ENCODE peak calls at places on chromosome X, in eight cellular contexts. One of them, this sample, is unnamed.
A peak's percentile ranks its signal among the peaks of the same experiment; 100 is the strongest.

GRCh38 chrX:29762006-29762405 is 453.4 kb upstream of the MAGEB2 start:
- DNase-seq in kidney glomerular epithelial cell: no peak
- DNase-seq in stimulated activated naive CD4-positive, alpha-beta T cell: no peak
- DNase-seq in iris pigment epithelial cell: no peak
- DNase-seq in COR-L47: no peak
- DNase-seq in pons: peak; percentile 77
- DNase-seq in left kidney: no peak
- DNase-seq in Ammon's horn: peak; percentile 8
- DNase-seq in this sample: no peak

GRCh38 chrX:9845574-9845948 is 59.3 kb downstream of the SHROOM2 start:
- DNase-seq in COR-L47: no peak
- DNase-seq in Ammon's horn: no peak
- DNase-seq in left kidney: peak; percentile 47
- DNase-seq in stimulated activated naive CD4-positive, alpha-beta T cell: no peak
- DNase-seq in pons: no peak
- DNase-seq in iris pigment epithelial cell: peak; percentile 70
- DNase-seq in kidney glomerular epithelial cell: no peak
- DNase-seq in this sample: no peak

GRCh38 chrX:136115124-136115908 is 32.0 kb upstream of the FHL1 start:
- DNase-seq in stimulated activated naive CD4-positive, alpha-beta T cell: no peak
- DNase-seq in left kidney: no peak
- DNase-seq in COR-L47: no peak
- DNase-seq in iris pigment epithelial cell: peak; percentile 38
- DNase-seq in Ammon's horn: peak; percentile 2
- DNase-seq in kidney glomerular epithelial cell: no peak
- DNase-seq in pons: no peak
- DNase-seq in this sample: no peak

GRCh38 chrX:13533726-13534125 is 35.7 kb upstream of the EGFL6 start:
- DNase-seq in stimulated activated naive CD4-positive, alpha-beta T cell: no peak
- DNase-seq in Ammon's horn: no peak
- DNase-seq in left kidney: no peak
- DNase-seq in iris pigment epithelial cell: peak; percentile 31
- DNase-seq in COR-L47: no peak
- DNase-seq in kidney glomerular epithelial cell: no peak
- DNase-seq in pons: no peak
- DNase-seq in this sample: no peak

GRCh38 chrX:153474718-153475117 is 4.3 kb upstream of the HAUS7 start:
- DNase-seq in Ammon's horn: peak; percentile 30
- DNase-seq in kidney glomerular epithelial cell: no peak
- DNase-seq in stimulated activated naive CD4-positive, alpha-beta T cell: peak; percentile 26
- DNase-seq in COR-L47: no peak
- DNase-seq in pons: no peak
- DNase-seq in iris pigment epithelial cell: peak; percentile 45
- DNase-seq in left kidney: peak; percentile 72
- DNase-seq in this sample: peak; percentile 73

GRCh38 chrX:139120760-139121159 is 409.2 kb upstream of the FGF13 start:
- DNase-seq in kidney glomerular epithelial cell: peak; percentile 30
- DNase-seq in stimulated activated naive CD4-positive, alpha-beta T cell: no peak
- DNase-seq in pons: no peak
- DNase-seq in Ammon's horn: no peak
- DNase-seq in iris pigment epithelial cell: no peak
- DNase-seq in left kidney: no peak
- DNase-seq in COR-L47: no peak
- DNase-seq in this sample: no peak

GRCh38 chrX:150324035-150324728 is 38.9 kb upstream of the MAMLD1 start:
- DNase-seq in COR-L47: no peak
- DNase-seq in Ammon's horn: no peak
- DNase-seq in stimulated activated naive CD4-positive, alpha-beta T cell: no peak
- DNase-seq in iris pigment epithelial cell: peak; percentile 90
- DNase-seq in left kidney: no peak
- DNase-seq in kidney glomerular epithelial cell: peak; percentile 63
- DNase-seq in pons: no peak
- DNase-seq in this sample: peak; percentile 73

GRCh38 chrX:10021461-10022272 is 54.5 kb downstream of the CLDN34 start:
- DNase-seq in stimulated activated naive CD4-positive, alpha-beta T cell: no peak
- DNase-seq in kidney glomerular epithelial cell: no peak
- DNase-seq in Ammon's horn: no peak
- DNase-seq in COR-L47: no peak
- DNase-seq in pons: no peak
- DNase-seq in left kidney: no peak
- DNase-seq in iris pigment epithelial cell: peak; percentile 34
- DNase-seq in this sample: peak; percentile 68

GRCh38 chrX:97987979-97988378 is 1104.3 kb downstream of the RPA4 start:
- DNase-seq in stimulated activated naive CD4-positive, alpha-beta T cell: no peak
- DNase-seq in kidney glomerular epithelial cell: no peak
- DNase-seq in Ammon's horn: no peak
- DNase-seq in COR-L47: no peak
- DNase-seq in left kidney: no peak
- DNase-seq in iris pigment epithelial cell: no peak
- DNase-seq in pons: no peak
- DNase-seq in this sample: no peak

GRCh38 chrX:63750846-63751245 is 34.2 kb downstream of the ARHGEF9 start:
- DNase-seq in COR-L47: no peak
- DNase-seq in Ammon's horn: no peak
- DNase-seq in pons: no peak
- DNase-seq in iris pigment epithelial cell: no peak
- DNase-seq in stimulated activated naive CD4-positive, alpha-beta T cell: no peak
- DNase-seq in kidney glomerular epithelial cell: no peak
- DNase-seq in left kidney: peak; percentile 4
- DNase-seq in this sample: no peak

GRCh38 chrX:129663171-129663570 is 8.4 kb upstream of the APLN start:
- DNase-seq in kidney glomerular epithelial cell: no peak
- DNase-seq in Ammon's horn: no peak
- DNase-seq in left kidney: peak; percentile 1
- DNase-seq in COR-L47: no peak
- DNase-seq in stimulated activated naive CD4-positive, alpha-beta T cell: no peak
- DNase-seq in iris pigment epithelial cell: no peak
- DNase-seq in pons: no peak
- DNase-seq in this sample: peak; percentile 45

GRCh38 chrX:68179355-68179754 is 253.9 kb downstream of the OPHN1 start:
- DNase-seq in kidney glomerular epithelial cell: no peak
- DNase-seq in Ammon's horn: no peak
- DNase-seq in left kidney: no peak
- DNase-seq in stimulated activated naive CD4-positive, alpha-beta T cell: no peak
- DNase-seq in pons: no peak
- DNase-seq in iris pigment epithelial cell: no peak
- DNase-seq in COR-L47: no peak
- DNase-seq in this sample: no peak

GRCh38 chrX:71095971-71096701 is 485 bp downstream of the FOXO4 start:
- DNase-seq in pons: peak; percentile 34
- DNase-seq in stimulated activated naive CD4-positive, alpha-beta T cell: peak; percentile 68
- DNase-seq in kidney glomerular epithelial cell: no peak
- DNase-seq in COR-L47: no peak
- DNase-seq in left kidney: no peak
- DNase-seq in iris pigment epithelial cell: no peak
- DNase-seq in Ammon's horn: peak; percentile 25
- DNase-seq in this sample: peak; percentile 52

GRCh38 chrX:129721870-129722269 is 16.9 kb upstream of the XPNPEP2 start:
- DNase-seq in iris pigment epithelial cell: no peak
- DNase-seq in Ammon's horn: no peak
- DNase-seq in kidney glomerular epithelial cell: no peak
- DNase-seq in stimulated activated naive CD4-positive, alpha-beta T cell: no peak
- DNase-seq in COR-L47: no peak
- DNase-seq in left kidney: no peak
- DNase-seq in pons: no peak
- DNase-seq in this sample: peak; percentile 12

GRCh38 chrX:81957900-81958545 is 756.1 kb downstream of the SH3BGRL start:
- DNase-seq in Ammon's horn: peak; percentile 49
- DNase-seq in kidney glomerular epithelial cell: no peak
- DNase-seq in pons: peak; percentile 37
- DNase-seq in iris pigment epithelial cell: peak; percentile 9
- DNase-seq in stimulated activated naive CD4-positive, alpha-beta T cell: no peak
- DNase-seq in COR-L47: peak; percentile 42
- DNase-seq in left kidney: peak; percentile 33
- DNase-seq in this sample: no peak

GRCh38 chrX:6053126-6053625 is 175.5 kb downstream of the NLGN4X start:
- DNase-seq in Ammon's horn: peak; percentile 4
- DNase-seq in kidney glomerular epithelial cell: no peak
- DNase-seq in left kidney: peak; percentile 73
- DNase-seq in pons: peak; percentile 9
- DNase-seq in stimulated activated naive CD4-positive, alpha-beta T cell: no peak
- DNase-seq in COR-L47: no peak
- DNase-seq in iris pigment epithelial cell: no peak
- DNase-seq in this sample: no peak

GRCh38 chrX:21662761-21663160 is 4.6 kb upstream of the KLHL34 start:
- DNase-seq in kidney glomerular epithelial cell: no peak
- DNase-seq in COR-L47: no peak
- DNase-seq in Ammon's horn: no peak
- DNase-seq in pons: no peak
- DNase-seq in left kidney: no peak
- DNase-seq in iris pigment epithelial cell: no peak
- DNase-seq in stimulated activated naive CD4-positive, alpha-beta T cell: no peak
- DNase-seq in this sample: no peak

GRCh38 chrX:15334561-15334960 is 762 bp downstream of the PIGA start:
- DNase-seq in Ammon's horn: no peak
- DNase-seq in COR-L47: no peak
- DNase-seq in left kidney: no peak
- DNase-seq in kidney glomerular epithelial cell: no peak
- DNase-seq in stimulated activated naive CD4-positive, alpha-beta T cell: no peak
- DNase-seq in iris pigment epithelial cell: peak; percentile 30
- DNase-seq in pons: no peak
- DNase-seq in this sample: no peak

GRCh38 chrX:3712080-3712869 is 1.2 kb downstream of the PRKX start:
- DNase-seq in COR-L47: no peak
- DNase-seq in kidney glomerular epithelial cell: no peak
- DNase-seq in Ammon's horn: peak; percentile 6
- DNase-seq in iris pigment epithelial cell: peak; percentile 57
- DNase-seq in left kidney: peak; percentile 49
- DNase-seq in pons: no peak
- DNase-seq in stimulated activated naive CD4-positive, alpha-beta T cell: no peak
- DNase-seq in this sample: no peak

GRCh38 chrX:108439434-108439883 is at the start of gene COL4A5:
- DNase-seq in iris pigment epithelial cell: peak; percentile 91
- DNase-seq in left kidney: peak; percentile 92
- DNase-seq in Ammon's horn: peak; percentile 23
- DNase-seq in COR-L47: peak; percentile 81
- DNase-seq in stimulated activated naive CD4-positive, alpha-beta T cell: no peak
- DNase-seq in kidney glomerular epithelial cell: peak; percentile 61
- DNase-seq in pons: peak; percentile 41
- DNase-seq in this sample: peak; percentile 89

GRCh38 chrX:69238153-69238959 is 73.1 kb upstream of the PJA1 start:
- DNase-seq in COR-L47: peak; percentile 62
- DNase-seq in stimulated activated naive CD4-positive, alpha-beta T cell: no peak
- DNase-seq in Ammon's horn: peak; percentile 82
- DNase-seq in pons: peak; percentile 71
- DNase-seq in kidney glomerular epithelial cell: peak; percentile 0
- DNase-seq in left kidney: peak; percentile 43
- DNase-seq in iris pigment epithelial cell: no peak
- DNase-seq in this sample: peak; percentile 30

This sample was measured in islet precursor cell.